ENCODE peak calls at places on chromosomes 11 and 22, in nine cellular contexts. H is cardiac muscle cell; X is dorsolateral prefrontal cortex; R is CD4-positive, alpha-beta T cell; B is tibial artery; A is lower leg skin; S is endodermal cell; C is mucosa of descending colon; N is endothelial cell. F is an unnamed sample.

GRCh38 chr11:37712246-37712645 is 1114.2 kb upstream of the RAG2 start:
- DNase-seq in H (peak), X (no peak), R (no peak), B (no peak), A (no peak), S (peak), C (no peak), N (no peak), F (no peak)

GRCh38 chr11:65432686-65433582 is 10.3 kb downstream of the NEAT1 start:
- DNase-seq in H (peak), X (no peak), R (no peak), B (no peak), A (no peak), S (no peak), C (no peak), N (no peak), F (no peak)

GRCh38 chr11:117749541-117749910 is 47.5 kb downstream of the DSCAML1 start:
- DNase-seq in H (no peak), X (peak), R (no peak), B (no peak), A (no peak), S (no peak), C (no peak), N (no peak), F (no peak)

GRCh38 chr11:78651923-78652602 is 77.4 kb upstream of the NARS2 start:
- DNase-seq in H (no peak), X (no peak), R (no peak), B (no peak), A (peak), S (peak), C (no peak), N (no peak), F (no peak)

GRCh38 chr11:23789200-23789853 is 707.5 kb upstream of the LUZP2 start:
- DNase-seq in H (no peak), X (no peak), R (no peak), B (no peak), A (no peak), S (no peak), C (no peak), N (no peak), F (no peak)

GRCh38 chr11:6531267-6531752 is 34.2 kb downstream of the DNHD1 start:
- DNase-seq in H (peak), X (no peak), R (no peak), B (no peak), A (no peak), S (peak), C (no peak), N (peak), F (no peak)

GRCh38 chr11:127115844-127116243 is 115.3 kb upstream of the KIRREL3 start:
- DNase-seq in H (no peak), X (no peak), R (no peak), B (no peak), A (no peak), S (no peak), C (no peak), N (no peak), F (no peak)

GRCh38 chr11:29119691-29120328 is 897.0 kb downstream of the KCNA4 start:
- DNase-seq in H (peak), X (no peak), R (no peak), B (no peak), A (no peak), S (no peak), C (no peak), N (no peak), F (no peak)

GRCh38 chr22:41047741-41048140 is 44.7 kb upstream of the EP300 start:
- DNase-seq in H (peak), X (no peak), R (no peak), B (no peak), A (no peak), S (no peak), C (no peak), N (no peak), F (no peak)

GRCh38 chr11:94544832-94545640 is 1.3 kb downstream of the FUT4 start:
- DNase-seq in H (peak), X (no peak), R (no peak), B (peak), A (peak), S (peak), C (peak), N (no peak), F (peak)

GRCh38 chr11:104979839-104980238 is 11.5 kb upstream of the CASP4 start:
- DNase-seq in H (no peak), X (no peak), R (no peak), B (no peak), A (no peak), S (no peak), C (no peak), N (no peak), F (no peak)

GRCh38 chr11:69076129-69076791 is 27.5 kb downstream of the TPCN2 start:
- DNase-seq in H (peak), X (no peak), R (no peak), B (no peak), A (no peak), S (no peak), C (no peak), N (no peak), F (no peak)

GRCh38 chr11:29554000-29554399 is 462.8 kb downstream of the KCNA4 start:
- DNase-seq in H (no peak), X (no peak), R (no peak), B (no peak), A (no peak), S (no peak), C (no peak), N (no peak), F (no peak)

GRCh38 chr11:12777208-12777874 is 103.1 kb downstream of the TEAD1 start:
- DNase-seq in H (peak), X (no peak), R (no peak), B (no peak), A (no peak), S (no peak), C (no peak), N (no peak), F (no peak)

GRCh38 chr11:79294845-79295520 is 145.8 kb downstream of the TENM4 start:
- DNase-seq in H (no peak), X (no peak), R (no peak), B (no peak), A (no peak), S (no peak), C (no peak), N (no peak), F (no peak)

GRCh38 chr11:114036156-114036811 is 23.2 kb upstream of the ZBTB16 start:
- DNase-seq in H (peak), X (peak), R (peak), B (peak), A (peak), S (peak), C (peak), N (peak), F (peak)

GRCh38 chr11:132992838-132993680 is 539.2 kb downstream of the OPCML start:
- DNase-seq in H (peak), X (no peak), R (no peak), B (no peak), A (no peak), S (no peak), C (no peak), N (peak), F (no peak)

GRCh38 chr11:90476442-90477007 is 253.7 kb upstream of the CHORDC1 start:
- DNase-seq in H (peak), X (no peak), R (no peak), B (no peak), A (no peak), S (peak), C (no peak), N (peak), F (no peak)

GRCh38 chr11:88475991-88476418 is 138.5 kb upstream of the CTSC start:
- DNase-seq in H (no peak), X (no peak), R (no peak), B (no peak), A (no peak), S (no peak), C (no peak), N (no peak), F (no peak)

GRCh38 chr11:24239016-24239720 is 257.7 kb upstream of the LUZP2 start:
- DNase-seq in H (peak), X (no peak), R (no peak), B (no peak), A (no peak), S (no peak), C (no peak), N (no peak), F (no peak)

GRCh38 chr11:64324692-64325469 is 7.0 kb downstream of the PRDX5 start:
- DNase-seq in H (no peak), X (no peak), R (no peak), B (no peak), A (no peak), S (no peak), C (no peak), N (no peak), F (no peak)

GRCh38 chr11:64322925-64323260 is 5.0 kb downstream of the PRDX5 start:
- DNase-seq in H (no peak), X (no peak), R (no peak), B (no peak), A (no peak), S (no peak), C (peak), N (no peak), F (no peak)

GRCh38 chr11:64321533-64321932 is 3.6 kb downstream of the PRDX5 start:
- DNase-seq in H (no peak), X (no peak), R (no peak), B (no peak), A (no peak), S (no peak), C (peak), N (no peak), F (no peak)

GRCh38 chr11:64321026-64321425 is 3.1 kb downstream of the PRDX5 start:
- DNase-seq in H (no peak), X (no peak), R (no peak), B (no peak), A (no peak), S (no peak), C (no peak), N (no peak), F (no peak)

DNA sequence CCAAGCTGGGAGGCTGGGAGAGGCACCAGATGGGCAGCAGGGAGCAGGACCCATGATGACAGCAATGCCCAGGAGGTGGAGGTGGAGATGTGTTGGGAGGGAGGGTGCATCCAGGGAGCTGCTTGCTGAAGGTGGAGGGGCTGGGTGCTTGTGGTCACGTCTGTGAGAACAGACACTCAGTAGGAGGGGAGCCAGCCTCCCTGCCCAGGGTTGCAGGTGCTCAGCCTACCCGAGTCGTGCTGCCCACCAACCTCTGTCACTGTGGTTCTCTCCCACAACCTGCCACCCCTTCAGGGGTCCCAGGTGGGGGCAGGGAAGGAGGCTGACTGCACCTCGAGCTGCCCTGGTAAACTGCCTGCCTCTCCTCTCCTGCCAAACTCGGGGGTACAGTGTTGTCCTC is 5.5 kb downstream of the PRDX5 start:
- DNase-seq in H (no peak), X (no peak), R (no peak), B (no peak), A (no peak), S (no peak), C (peak), N (no peak), F (no peak)
- TF ChIP-seq CTCF in H (no peak), X (no peak), R (no peak), B (no peak), A (no peak), S (no peak), C (no peak), N (no peak), F (no peak)

GRCh38 chr11:18564149-18564548 is 24.4 kb downstream of the UEVLD start:
- DNase-seq in H (no peak), X (no peak), R (no peak), B (no peak), A (no peak), S (no peak), C (no peak), N (no peak), F (no peak)

GRCh38 chr11:18566406-18566805 is 22.1 kb downstream of the UEVLD start:
- DNase-seq in H (no peak), X (no peak), R (no peak), B (no peak), A (no peak), S (no peak), C (no peak), N (no peak), F (no peak)

GRCh38 chr11:18567081-18567480 is 21.5 kb downstream of the UEVLD start:
- DNase-seq in H (no peak), X (no peak), R (no peak), B (no peak), A (no peak), S (no peak), C (no peak), N (no peak), F (no peak)

DNA sequence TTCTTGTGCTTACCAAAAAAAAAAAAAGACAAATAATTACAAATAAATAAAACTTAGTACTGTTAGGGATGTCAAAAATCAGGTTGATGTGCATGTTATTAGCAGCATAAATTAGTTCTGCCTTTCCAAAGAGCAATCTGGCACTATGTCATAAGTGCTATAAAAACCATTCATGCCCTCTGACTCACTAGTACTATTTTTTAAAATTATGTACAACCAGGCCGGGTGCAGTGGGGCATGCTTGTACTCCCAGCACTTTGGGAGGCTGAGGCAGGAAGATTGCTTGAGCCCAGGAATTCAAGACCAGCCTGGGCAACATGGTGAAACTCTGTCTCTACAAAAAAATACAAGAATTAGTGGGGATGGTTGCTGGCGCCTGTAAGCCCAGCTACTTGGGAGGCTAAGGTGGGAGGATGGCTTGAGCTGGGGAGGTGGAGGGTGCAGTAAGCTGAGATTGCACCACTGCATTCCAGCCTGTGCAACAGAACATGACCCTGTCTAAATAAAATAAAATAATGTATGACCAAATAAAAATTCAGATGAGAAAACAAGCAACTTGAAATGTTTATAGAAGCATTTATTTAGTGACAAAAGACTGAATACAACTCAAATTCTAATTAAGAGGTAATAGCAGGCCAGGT is 25.3 kb downstream of the UEVLD start:
- DNase-seq in H (no peak), X (no peak), R (no peak), B (no peak), A (no peak), S (no peak), C (no peak), N (no peak), F (no peak)
- TF ChIP-seq CTCF in H (no peak), X (no peak), R (no peak), B (no peak), A (no peak), S (no peak), C (no peak), N (no peak), F (no peak)

DNA sequence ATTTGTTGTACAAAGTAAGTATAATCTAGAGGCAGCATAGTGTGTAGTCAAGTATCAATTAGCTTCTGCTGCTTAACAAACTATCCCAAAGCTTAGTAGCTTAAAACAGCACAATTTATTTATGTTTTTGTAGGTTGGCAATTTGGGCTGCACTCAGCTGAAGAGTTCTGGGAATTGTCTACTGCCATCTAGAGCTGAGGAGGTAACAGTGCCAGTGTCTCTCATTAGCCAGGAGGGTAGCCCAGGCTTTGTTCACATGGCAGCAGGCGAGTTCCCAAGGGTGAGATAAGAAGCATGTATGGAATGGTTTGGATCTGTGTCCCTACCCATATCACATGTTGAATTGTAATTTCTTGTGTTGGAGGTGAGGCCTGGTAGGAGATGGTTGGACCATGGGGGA is 45.8 kb upstream of the SLN start:
- DNase-seq in H (no peak), X (no peak), R (no peak), B (no peak), A (no peak), S (peak), C (no peak), N (no peak), F (no peak)
- TF ChIP-seq CTCF in H (peak), X (no peak), R (no peak), B (no peak), A (no peak), S (peak), C (no peak), N (no peak), F (no peak)

DNA sequence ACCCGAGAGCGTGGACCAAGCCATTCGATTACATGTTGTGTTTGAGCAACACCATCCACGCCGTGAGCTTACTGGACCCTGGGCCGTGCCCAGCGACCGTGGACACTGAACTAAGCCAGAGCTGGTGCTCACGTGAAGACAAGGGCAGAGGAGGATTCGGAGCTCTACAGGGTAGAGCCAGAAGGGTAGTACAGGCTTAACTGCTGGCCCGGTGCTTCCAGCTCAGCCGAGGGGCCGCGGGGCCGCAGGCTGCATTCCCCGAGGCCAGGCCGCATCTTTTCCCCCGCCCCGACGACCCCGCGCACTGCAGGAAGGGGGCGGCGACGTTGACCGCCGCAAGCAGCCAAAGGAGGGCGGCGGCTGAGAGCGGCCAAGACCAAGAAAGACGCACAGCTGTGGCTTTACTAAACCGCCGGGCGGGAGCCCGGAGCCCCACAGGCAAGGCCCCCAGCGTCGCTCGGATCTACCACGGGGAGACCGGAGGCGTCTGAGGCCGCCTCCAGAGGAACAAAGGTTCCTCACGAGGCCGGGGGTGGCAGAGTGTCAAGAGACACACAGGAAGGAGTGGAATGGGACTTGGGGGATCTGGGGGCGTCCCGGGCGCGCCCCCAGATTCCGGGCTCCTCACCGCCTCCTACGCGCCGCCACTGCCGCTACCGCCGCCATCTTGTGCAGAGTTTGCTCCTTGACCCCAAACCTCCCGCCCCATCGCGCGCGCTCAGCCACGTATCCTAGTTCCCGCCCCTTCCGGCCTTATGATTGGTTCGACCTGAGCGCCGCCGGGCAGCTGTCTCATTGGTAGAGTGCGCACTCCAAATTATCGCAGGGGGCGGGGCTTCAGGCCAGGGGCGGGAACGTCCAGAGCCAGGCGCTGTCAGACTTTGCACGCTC is at the start of gene GANAB:
- DNase-seq in H (peak), X (peak), R (peak), B (peak), A (peak), S (peak), C (peak), N (peak), F (peak)
- TF ChIP-seq CTCF in H (no peak), X (no peak), R (no peak), B (no peak), A (no peak), S (peak), C (no peak), N (no peak), F (no peak)

GRCh38 chr11:120547871-120548681 is 36.5 kb downstream of the GRIK4 start:
- DNase-seq in H (peak), X (peak), R (no peak), B (peak), A (peak), S (no peak), C (peak), N (no peak), F (peak)
- TF ChIP-seq CTCF in H (no peak), X (peak), R (no peak), B (no peak), A (no peak), S (peak), C (no peak), N (no peak), F (no peak)

GRCh38 chr11:25737071-25737675 is 594.8 kb upstream of the ANO3 start:
- DNase-seq in H (no peak), X (no peak), R (no peak), B (no peak), A (no peak), S (no peak), C (no peak), N (no peak), F (no peak)

GRCh38 chr11:25733777-25734176 is 598.2 kb upstream of the ANO3 start:
- DNase-seq in H (peak), X (no peak), R (no peak), B (no peak), A (no peak), S (no peak), C (no peak), N (no peak), F (no peak)

DNA sequence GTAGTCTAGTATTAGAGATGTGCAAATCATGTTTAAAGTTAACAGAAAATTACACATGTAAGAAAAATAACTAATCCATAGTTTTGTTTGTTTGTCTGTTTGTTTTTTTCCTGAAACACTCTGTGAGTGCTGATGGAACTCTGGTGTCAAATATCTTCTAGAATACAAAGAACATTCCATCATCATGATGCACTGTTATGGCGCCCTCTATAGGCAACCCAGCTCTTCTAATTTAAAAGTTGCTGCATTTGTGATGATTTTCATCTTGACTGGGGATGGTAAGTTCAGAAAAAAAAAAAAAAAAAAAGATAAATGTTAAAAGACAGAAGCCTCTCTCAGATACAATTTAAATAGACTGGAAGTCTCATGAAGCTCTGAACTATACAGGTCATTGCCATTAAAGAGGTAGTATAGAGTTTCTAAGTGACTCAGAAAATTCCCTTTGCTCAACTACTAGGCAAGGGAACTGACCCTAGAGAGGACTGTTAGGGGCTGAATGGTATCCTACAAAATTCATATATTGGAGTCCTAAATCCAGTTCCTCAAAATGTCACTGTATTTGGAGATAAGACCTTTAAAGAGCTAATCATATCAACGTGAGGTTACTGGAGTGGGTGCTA is 597.2 kb upstream of the ANO3 start:
- DNase-seq in H (peak), X (no peak), R (no peak), B (no peak), A (no peak), S (no peak), C (no peak), N (peak), F (no peak)
- TF ChIP-seq CTCF in H (peak), X (peak), R (no peak), B (no peak), A (no peak), S (peak), C (no peak), N (peak), F (peak)

GRCh38 chr22:24707477-24707816 is 67.1 kb downstream of the PIWIL3 start:
- DNase-seq in H (no peak), X (no peak), R (no peak), B (no peak), A (no peak), S (peak), C (peak), N (no peak), F (no peak)
- TF ChIP-seq CTCF in H (no peak), X (no peak), R (no peak), B (no peak), A (no peak), S (peak), C (peak), N (no peak), F (no peak)